ENCODE peak calls at places on chromosomes 1 and 21, in seven cellular contexts. M is activated CD4-positive, CD25-positive, alpha-beta regulatory T cell; B is substantia nigra; V is nucleus accumbens; C is hypothalamus; I is activated T-cell treated with anti-CD3 and anti-CD28 coated beads for 24 hours; U is CD4-positive, alpha-beta T cell. F is an unnamed sample.

GRCh38 chr1:236016083-236016482 is 48.8 kb downstream of the NID1 start:
- DNase-seq in M (no peak), B (no peak), V (no peak), C (no peak), I (no peak), U (no peak), F (no peak)

GRCh38 chr21:25329227-25329626 is 278.1 kb downstream of the MRPL39 start:
- DNase-seq in M (no peak), B (no peak), V (no peak), C (no peak), I (no peak), U (no peak), F (no peak)

GRCh38 chr1:188499690-188500089 is 1670.9 kb downstream of the PLA2G4A start:
- DNase-seq in M (no peak), B (no peak), V (no peak), C (no peak), I (no peak), U (no peak), F (no peak)

GRCh38 chr1:53303651-53304515 is 24.0 kb downstream of the LRP8 start:
- DNase-seq in M (no peak), B (no peak), V (no peak), C (no peak), I (no peak), U (no peak), F (peak; percentile 9)

GRCh38 chr1:241838831-241839365 is 9.1 kb upstream of the EXO1 start:
- DNase-seq in M (no peak), B (no peak), V (no peak), C (no peak), I (no peak), U (no peak), F (no peak)

GRCh38 chr21:35015435-35016024 is 33.6 kb downstream of the RUNX1 start:
- DNase-seq in M (no peak), B (no peak), V (no peak), C (no peak), I (no peak), U (no peak), F (no peak)

GRCh38 chr1:183783342-183783741 is 21.6 kb upstream of the RGL1 start:
- DNase-seq in M (no peak), B (no peak), V (no peak), C (no peak), I (no peak), U (no peak), F (no peak)

GRCh38 chr1:159562680-159563079 is 24.9 kb upstream of the APCS start:
- DNase-seq in M (no peak), B (no peak), V (no peak), C (no peak), I (no peak), U (no peak), F (no peak)